ENCODE peak calls at places on chromosomes 1 and 21, in four cellular contexts. H is HCT116, V is K562, S is HepG2. E is an unnamed sample.
A peak's percentile ranks its signal among the peaks of the same experiment; 100 is the strongest.

GRCh38 chr1:36625253-36625958 is 142.7 kb upstream of the CSF3R start:
- DNase-seq in H (no peak), V (no peak), S (no peak), E (no peak)

GRCh38 chr1:151807131-151807530 is 1.9 kb upstream of the LINGO4 start:
- DNase-seq in H (no peak), V (no peak), S (no peak), E (no peak)

GRCh38 chr1:31880957-31881697 is 57.0 kb downstream of the PTP4A2 start:
- DNase-seq in H (no peak), V (no peak), S (peak; percentile 29), E (no peak)

GRCh38 chr1:169124459-169124858 is 18.0 kb downstream of the ATP1B1 start:
- DNase-seq in H (no peak), V (no peak), S (no peak), E (no peak)

GRCh38 chr1:77446841-77447555 is 165.2 kb downstream of the AK5 start:
- DNase-seq in H (no peak), V (no peak), S (no peak), E (no peak)

GRCh38 chr1:65066766-65067490 is 81.1 kb upstream of the AK4 start:
- DNase-seq in H (peak; percentile 48), V (peak; percentile 83), S (no peak), E (no peak)

GRCh38 chr1:51738681-51739080 is 121.8 kb downstream of the OSBPL9 start:
- DNase-seq in H (no peak), V (no peak), S (no peak), E (no peak)

GRCh38 chr1:116540088-116540487 is 30.7 kb downstream of the CD58 start:
- DNase-seq in H (no peak), V (no peak), S (no peak), E (no peak)

GRCh38 chr1:217139513-217139912 is 416.3 kb upstream of the ESRRG start:
- DNase-seq in H (no peak), V (no peak), S (no peak), E (no peak)

GRCh38 chr1:149888999-149889289 is 10.4 kb upstream of the BOLA1 start:
- DNase-seq in H (no peak), V (no peak), S (no peak), E (no peak)

GRCh38 chr1:94060720-94061119 is 60.2 kb downstream of the ABCA4 start:
- DNase-seq in H (no peak), V (no peak), S (no peak), E (no peak)

GRCh38 chr1:151832318-151832984 is 849 bp upstream of the RORC start:
- DNase-seq in H (no peak), V (no peak), S (peak; percentile 70), E (no peak)

GRCh38 chr1:166839600-166840308 is 479 bp downstream of the POGK start:
- DNase-seq in H (no peak), V (peak; percentile 75), S (peak; percentile 17), E (no peak)

GRCh38 chr1:32988665-32989064 is 24.1 kb upstream of the RNF19B start:
- DNase-seq in H (no peak), V (no peak), S (no peak), E (no peak)

GRCh38 chr21:46368533-46369285 is 44.8 kb downstream of the PCNT start:
- DNase-seq in H (no peak), V (no peak), S (no peak), E (no peak)

GRCh38 chr1:229093546-229094336 is 177.2 kb upstream of the RAB4A start:
- DNase-seq in H (peak; percentile 59), V (no peak), S (no peak), E (no peak)

GRCh38 chr1:183635112-183635605 is 424 bp downstream of the ARPC5 start:
- DNase-seq in H (no peak), V (peak; percentile 62), S (no peak), E (no peak)

GRCh38 chr1:206513312-206514111 is 6.2 kb downstream of the RASSF5 start:
- DNase-seq in H (no peak), V (no peak), S (no peak), E (no peak)

GRCh38 chr1:209323743-209324142 is 259.8 kb upstream of the CAMK1G start:
- DNase-seq in H (no peak), V (no peak), S (no peak), E (no peak)

GRCh38 chr1:100538935-100539835 is 1.2 kb downstream of the GPR88 start:
- DNase-seq in H (no peak), V (no peak), S (no peak), E (no peak)

DNA sequence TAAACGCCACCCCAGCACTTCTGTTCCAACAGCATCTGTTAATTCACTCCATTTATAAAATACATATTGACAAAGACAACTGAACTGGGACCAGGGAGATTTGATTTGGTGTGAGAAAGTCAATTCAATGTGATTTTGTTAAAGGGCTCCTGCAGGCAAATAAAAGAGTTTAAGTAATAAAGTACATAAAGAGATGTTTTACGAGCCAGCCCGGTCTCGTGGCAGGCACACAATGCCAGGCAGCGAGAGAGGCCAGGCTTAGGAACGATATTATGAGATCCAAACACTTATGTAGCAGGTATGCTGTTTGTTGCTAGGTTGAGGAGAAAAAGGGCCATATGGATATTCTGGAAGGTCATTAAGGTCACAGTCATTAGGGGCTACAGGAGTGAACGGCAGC is 227.0 kb downstream of the KCTD3 start:
- DNase-seq in H (no peak), V (no peak), S (no peak), E (no peak)
- TF ChIP-seq TCF7L2 in H (no peak), V (no peak), S (no peak), E (no peak)

GRCh38 chr1:185911978-185912377 is 177.8 kb downstream of the HMCN1 start:
- DNase-seq in H (no peak), V (no peak), S (no peak), E (no peak)
- TF ChIP-seq SIN3A in H (no peak), V (no peak), S (no peak), E (no peak)

DNA sequence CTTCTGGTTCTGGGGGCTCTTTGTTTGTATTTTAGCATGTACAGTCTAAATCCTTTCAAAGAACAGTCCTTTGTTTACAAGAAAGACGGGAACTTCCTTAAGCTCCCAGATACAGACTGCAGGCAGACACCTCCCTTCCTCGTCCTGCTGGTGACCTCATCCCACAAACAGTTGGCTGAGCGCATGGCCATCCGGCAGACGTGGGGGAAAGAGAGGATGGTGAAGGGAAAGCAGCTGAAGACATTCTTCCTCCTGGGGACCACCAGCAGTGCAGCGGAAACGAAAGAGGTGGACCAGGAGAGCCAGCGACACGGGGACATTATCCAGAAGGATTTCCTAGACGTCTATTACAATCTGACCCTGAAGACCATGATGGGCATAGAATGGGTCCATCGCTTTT is 47.9 kb downstream of the B3GALT5 start:
- DNase-seq in H (no peak), V (no peak), S (no peak), E (no peak)
- TF ChIP-seq TCF7L2 in H (no peak), V (no peak), S (no peak), E (no peak)

GRCh38 chr1:246597340-246597739 is 31.1 kb downstream of the CNST start:
- DNase-seq in H (no peak), V (no peak), S (peak; percentile 18), E (no peak)
- TF ChIP-seq SIN3A in H (no peak), V (no peak), S (no peak), E (no peak)

GRCh38 chr1:172276120-172276818 is 144.2 kb upstream of the C1orf105 start:
- DNase-seq in H (no peak), V (no peak), S (no peak), E (no peak)

GRCh38 chr1:172277277-172277676 is 143.2 kb upstream of the C1orf105 start:
- DNase-seq in H (no peak), V (no peak), S (no peak), E (no peak)

GRCh38 chr1:172279951-172280350 is 140.5 kb upstream of the C1orf105 start:
- DNase-seq in H (no peak), V (no peak), S (no peak), E (no peak)

GRCh38 chr1:172277989-172278388 is 142.5 kb upstream of the C1orf105 start:
- DNase-seq in H (no peak), V (no peak), S (no peak), E (no peak)

GRCh38 chr1:172278478-172278877 is 142.0 kb upstream of the C1orf105 start:
- DNase-seq in H (no peak), V (no peak), S (no peak), E (no peak)
- TF ChIP-seq TCF7L2 in H (no peak), V (no peak), S (no peak), E (no peak)

DNA sequence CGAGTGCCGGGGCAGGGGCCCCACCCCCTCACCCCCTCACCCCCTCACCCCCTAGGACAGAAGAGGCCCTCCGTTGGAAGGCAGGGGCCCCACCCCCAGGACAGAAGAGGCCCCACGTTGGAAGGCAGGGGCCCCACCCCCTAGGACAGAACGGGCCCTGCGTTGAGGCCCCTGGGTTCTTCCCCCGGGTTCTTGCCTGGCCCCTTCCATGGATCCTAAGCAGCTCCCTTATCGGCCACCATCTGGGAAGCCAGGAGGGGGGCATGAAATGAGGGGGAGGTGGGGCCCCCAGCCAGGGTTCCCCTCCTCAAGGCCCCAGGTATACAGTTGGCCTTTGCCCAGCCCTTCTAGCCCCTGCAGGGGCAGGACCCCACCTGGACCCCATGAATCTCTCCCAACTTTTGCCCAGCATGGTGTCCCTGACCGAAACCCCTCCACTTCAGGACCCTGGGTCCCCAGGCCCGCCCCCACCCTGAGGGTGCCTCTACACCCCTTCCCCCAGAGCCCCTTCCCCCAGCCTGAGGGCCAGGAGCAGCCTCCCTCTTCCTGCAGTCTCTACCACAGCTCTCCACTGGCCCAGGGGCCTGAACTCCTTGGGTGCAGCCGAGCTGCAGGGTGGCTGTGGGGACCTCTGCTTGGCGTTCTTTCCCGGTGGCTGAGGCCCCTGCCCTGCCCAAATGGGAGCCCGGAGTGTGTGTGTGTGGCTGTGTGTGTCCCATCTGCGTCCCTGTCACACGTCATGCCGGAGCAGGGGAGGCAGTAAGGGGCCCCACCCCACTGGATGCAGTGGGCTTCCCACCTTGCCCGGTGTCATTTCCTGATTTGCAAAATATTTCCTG is 4.3 kb upstream of the VWA1 start:
- DNase-seq in H (no peak), V (peak; percentile 60), S (peak; percentile 53), E (no peak)
- TF ChIP-seq SIN3A in H (no peak), V (no peak), S (no peak), E (no peak)

GRCh38 chr1:146034976-146035469 is 13.5 kb upstream of the HJV start:
- DNase-seq in H (no peak), V (no peak), S (peak; percentile 82), E (no peak)
- TF ChIP-seq TCF7L2 in H (no peak), V (no peak), S (no peak), E (no peak)

DNA sequence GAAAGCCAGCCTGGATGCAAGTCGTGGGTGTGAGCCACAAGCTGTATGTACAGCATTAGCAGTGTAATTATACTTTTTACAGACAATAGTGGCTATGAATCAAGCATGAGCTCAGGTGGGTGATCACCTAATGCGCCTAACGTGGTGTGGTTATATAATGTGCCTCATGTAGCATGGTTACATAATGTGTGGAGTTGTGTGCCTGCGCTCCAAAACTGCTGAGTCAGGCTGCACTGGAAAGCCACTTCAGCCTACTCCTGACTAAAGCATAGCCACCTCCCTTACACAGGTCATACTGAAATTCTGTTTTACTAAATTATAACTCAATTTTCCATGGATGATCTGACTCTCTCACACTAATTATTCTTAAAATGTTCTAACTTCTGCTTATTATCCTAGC is 69.8 kb downstream of the KCNT2 start:
- DNase-seq in H (no peak), V (no peak), S (no peak), E (no peak)
- TF ChIP-seq SIN3A in H (no peak), V (no peak), S (no peak), E (no peak)

GRCh38 chr21:21740207-21740606 is 742.0 kb downstream of the NCAM2 start:
- DNase-seq in H (no peak), V (no peak), S (no peak), E (no peak)
- TF ChIP-seq TCF7L2 in H (no peak), V (no peak), S (no peak), E (no peak)

GRCh38 chr1:16717174-16718108 is 22.9 kb upstream of the RNU1-4 start:
- DNase-seq in H (no peak), V (peak; percentile 41), S (no peak), E (no peak)
- TF ChIP-seq SIN3A in H (no peak), V (no peak), S (no peak), E (no peak)